ENCODE peak calls at places on chromosomes 5 and 9, in four cellular contexts. K is ELR; I is HTR-8/SVneo; G is stimulated activated CD4-positive, alpha-beta T cell treated with anti-CD3 and anti-CD28 coated beads, Interleukin-1b, Interleukin-23, amount 100 ng/mL, for 24 hours. X is an unnamed sample.

GRCh38 chr9:130013326-130013725 is 29.7 kb downstream of the FNBP1 start:
- DNase-seq in K (no peak), I (no peak), G (no peak), X (no peak)

GRCh38 chr5:39500656-39501295 is 76.0 kb upstream of the DAB2 start:
- DNase-seq in K (peak; percentile 32), I (no peak), G (no peak), X (no peak)

GRCh38 chr9:71944754-71945409 is 33.4 kb downstream of the C9orf85 start:
- DNase-seq in K (peak; percentile 4), I (no peak), G (no peak), X (no peak)

GRCh38 chr5:82151622-82152021 is 126.5 kb downstream of the RPS23 start:
- DNase-seq in K (peak; percentile 31), I (no peak), G (no peak), X (no peak)

GRCh38 chr5:113059232-113059805 is 82.7 kb downstream of the DCP2 start:
- DNase-seq in K (no peak), I (peak; percentile 82), G (no peak), X (no peak)

GRCh38 chr5:31361234-31361633 is 167.7 kb downstream of the CDH6 start:
- DNase-seq in K (peak; percentile 88), I (no peak), G (no peak), X (no peak)

GRCh38 chr5:147911427-147911826 is 5.1 kb upstream of the C5orf46 start:
- DNase-seq in K (no peak), I (no peak), G (no peak), X (peak; percentile 72)

GRCh38 chr9:136484153-136485048 is 1.6 kb upstream of the SEC16A start:
- DNase-seq in K (peak; percentile 54), I (no peak), G (no peak), X (peak; percentile 77)

GRCh38 chr5:39080597-39081204 is 6.5 kb upstream of the RICTOR start:
- DNase-seq in K (peak; percentile 72), I (peak; percentile 56), G (no peak), X (no peak)

GRCh38 chr5:158382473-158382872 is 523.5 kb upstream of the CLINT1 start:
- DNase-seq in K (peak; percentile 98), I (peak; percentile 69), G (no peak), X (peak; percentile 88)

GRCh38 chr5:179994622-179995323 is 76.8 kb downstream of the RNF130 start:
- DNase-seq in K (no peak), I (no peak), G (no peak), X (no peak)

GRCh38 chr9:116333254-116333653 is 179.7 kb downstream of the PAPPA start:
- DNase-seq in K (no peak), I (no peak), G (no peak), X (no peak)

GRCh38 chr5:62593331-62593730 is 14.7 kb downstream of the LRRC70 start:
- DNase-seq in K (peak; percentile 35), I (no peak), G (no peak), X (no peak)

GRCh38 chr9:114243240-114243639 is 79.7 kb upstream of the ORM1 start:
- DNase-seq in K (no peak), I (no peak), G (no peak), X (no peak)

GRCh38 chr9:69519470-69520240 is 152.5 kb downstream of the APBA1 start:
- DNase-seq in K (no peak), I (no peak), G (no peak), X (no peak)

X was measured in tibial artery.